ENCODE peak calls at places on chromosomes 1 and 21, in nine cellular contexts. K is heart right ventricle; H is NCI-H69; D is stimulated activated CD4-positive, alpha-beta T cell treated with anti-CD3 and anti-CD28 coated beads, Interleukin-4, amount 100 ng/mL, for 24 hours; W is astrocyte of the spinal cord; I is ELR; L is SK-MEL-5; N is H7; P is stimulated activated CD8-positive, alpha-beta memory T cell treated with anti-CD3 and anti-CD28 coated beads, Interleukin-2, amount 100 ng/mL, for 48 hours. G is an unnamed sample.

GRCh38 chr1:77636864-77637263 is 45.6 kb downstream of the ZZZ3 start:
- DNase-seq in K (no peak), H (no peak), D (no peak), W (no peak), I (peak; percentile 13), L (no peak), N (peak; percentile 4), P (no peak), G (no peak)

GRCh38 chr1:167068761-167069160 is 21.4 kb downstream of the GPA33 start:
- DNase-seq in K (no peak), H (no peak), D (no peak), W (no peak), I (no peak), L (no peak), N (no peak), P (no peak), G (no peak)

GRCh38 chr1:28508435-28508754 is 2.6 kb downstream of the RCC1 start:
- DNase-seq in K (no peak), H (no peak), D (peak; percentile 40), W (no peak), I (peak; percentile 36), L (no peak), N (no peak), P (no peak), G (no peak)

GRCh38 chr1:22246755-22247480 is 104.0 kb upstream of the WNT4 start:
- DNase-seq in K (no peak), H (no peak), D (no peak), W (no peak), I (no peak), L (no peak), N (no peak), P (no peak), G (no peak)

GRCh38 chr21:15005391-15005790 is 59.4 kb downstream of the NRIP1 start:
- DNase-seq in K (no peak), H (peak; percentile 65), D (no peak), W (peak; percentile 45), I (peak; percentile 50), L (no peak), N (peak; percentile 32), P (no peak), G (no peak)

GRCh38 chr1:48396208-48396607 is 75.8 kb downstream of the SPATA6 start:
- DNase-seq in K (no peak), H (no peak), D (no peak), W (no peak), I (no peak), L (no peak), N (no peak), P (no peak), G (no peak)

GRCh38 chr1:81729818-81730217 is 70.9 kb upstream of the ADGRL2 start:
- DNase-seq in K (no peak), H (no peak), D (no peak), W (no peak), I (no peak), L (no peak), N (no peak), P (no peak), G (no peak)

GRCh38 chr1:223411309-223411708 is 18.1 kb downstream of the CCDC185 start:
- DNase-seq in K (no peak), H (no peak), D (no peak), W (peak; percentile 53), I (peak; percentile 68), L (no peak), N (no peak), P (no peak), G (no peak)

GRCh38 chr1:201731592-201731991 is 97.4 kb upstream of the IPO9 start:
- DNase-seq in K (peak; percentile 77), H (peak; percentile 48), D (no peak), W (no peak), I (no peak), L (no peak), N (no peak), P (no peak), G (no peak)

GRCh38 chr21:29470397-29470796 is 171.7 kb downstream of the BACH1 start:
- DNase-seq in K (no peak), H (no peak), D (no peak), W (no peak), I (no peak), L (no peak), N (no peak), P (no peak), G (no peak)

GRCh38 chr1:169867012-169867679 is 26.6 kb downstream of the SCYL3 start:
- DNase-seq in K (no peak), H (no peak), D (no peak), W (no peak), I (no peak), L (no peak), N (no peak), P (no peak), G (no peak)

GRCh38 chr21:31354604-31355443 is 10.8 kb upstream of the TIAM1 start:
- DNase-seq in K (no peak), H (no peak), D (peak; percentile 87), W (peak; percentile 95), I (peak; percentile 81), L (no peak), N (no peak), P (peak; percentile 47), G (no peak)

GRCh38 chr1:232844791-232845190 is 39.6 kb downstream of the MAP10 start:
- DNase-seq in K (no peak), H (no peak), D (no peak), W (peak; percentile 32), I (peak; percentile 81), L (no peak), N (no peak), P (no peak), G (no peak)

GRCh38 chr21:46572850-46573249 is 32.0 kb downstream of the S100B start:
- DNase-seq in K (no peak), H (no peak), D (no peak), W (no peak), I (no peak), L (no peak), N (no peak), P (no peak), G (no peak)

GRCh38 chr21:41715649-41716321 is 51.1 kb downstream of the RIPK4 start:
- DNase-seq in K (no peak), H (peak; percentile 31), D (no peak), W (no peak), I (no peak), L (no peak), N (no peak), P (no peak), G (no peak)

GRCh38 chr1:245800901-245801605 is 646.3 kb downstream of the KIF26B start:
- DNase-seq in K (no peak), H (no peak), D (no peak), W (no peak), I (peak; percentile 47), L (no peak), N (no peak), P (no peak), G (no peak)

GRCh38 chr21:15279484-15279883 is 214.7 kb upstream of the NRIP1 start:
- DNase-seq in K (no peak), H (no peak), D (no peak), W (no peak), I (peak; percentile 49), L (no peak), N (no peak), P (no peak), G (no peak)

GRCh38 chr1:161013591-161014513 is 7.1 kb downstream of the F11R start:
- DNase-seq in K (peak; percentile 90), H (no peak), D (peak; percentile 63), W (no peak), I (peak; percentile 84), L (no peak), N (peak; percentile 66), P (peak; percentile 63), G (no peak)

GRCh38 chr1:6918908-6919511 is 133.8 kb downstream of the CAMTA1 start:
- DNase-seq in K (no peak), H (no peak), D (no peak), W (no peak), I (no peak), L (no peak), N (peak; percentile 53), P (no peak), G (no peak)

GRCh38 chr1:167202049-167202448 is 18.6 kb upstream of the POU2F1 start:
- DNase-seq in K (no peak), H (no peak), D (no peak), W (no peak), I (no peak), L (no peak), N (no peak), P (no peak), G (no peak)

GRCh38 chr1:204296431-204296988 is 63.2 kb downstream of the PLEKHA6 start:
- DNase-seq in K (no peak), H (no peak), D (no peak), W (peak; percentile 51), I (peak; percentile 75), L (no peak), N (no peak), P (no peak), G (no peak)

GRCh38 chr1:161032409-161032808 is 6.4 kb downstream of the TSTD1 start:
- DNase-seq in K (no peak), H (no peak), D (no peak), W (no peak), I (no peak), L (no peak), N (no peak), P (no peak), G (no peak)

GRCh38 chr21:45995686-45996179 is 14.2 kb downstream of the COL6A1 start:
- DNase-seq in K (peak; percentile 3), H (no peak), D (no peak), W (no peak), I (no peak), L (no peak), N (no peak), P (no peak), G (no peak)

GRCh38 chr1:99504287-99504686 is 141.6 kb upstream of the PALMD start:
- DNase-seq in K (no peak), H (no peak), D (no peak), W (no peak), I (no peak), L (peak; percentile 40), N (no peak), P (no peak), G (no peak)

GRCh38 chr1:205493241-205494085 is 11.0 kb upstream of the CDK18 start:
- DNase-seq in K (no peak), H (peak; percentile 85), D (no peak), W (peak; percentile 78), I (peak; percentile 62), L (peak; percentile 17), N (peak; percentile 41), P (no peak), G (no peak)

GRCh38 chr1:232657426-232657825 is 27.5 kb upstream of the SIPA1L2 start:
- DNase-seq in K (no peak), H (no peak), D (no peak), W (no peak), I (no peak), L (peak; percentile 68), N (no peak), P (no peak), G (no peak)

GRCh38 chr1:198564716-198565115 is 24.2 kb upstream of the ATP6V1G3 start:
- DNase-seq in K (no peak), H (no peak), D (no peak), W (no peak), I (no peak), L (no peak), N (no peak), P (no peak), G (no peak)

GRCh38 chr1:6048179-6048867 is 2.6 kb downstream of the KCNAB2 start:
- DNase-seq in K (no peak), H (peak; percentile 52), D (no peak), W (no peak), I (peak; percentile 16), L (no peak), N (no peak), P (no peak), G (no peak)

GRCh38 chr1:155527672-155528071 is 34.9 kb downstream of the ASH1L start:
- DNase-seq in K (no peak), H (no peak), D (no peak), W (no peak), I (peak; percentile 39), L (no peak), N (no peak), P (no peak), G (no peak)

GRCh38 chr1:46515576-46515975 is 25.9 kb downstream of the DMBX1 start:
- DNase-seq in K (no peak), H (no peak), D (no peak), W (no peak), I (no peak), L (no peak), N (no peak), P (no peak), G (no peak)

GRCh38 chr1:8078176-8078671 is 52.1 kb upstream of the ERRFI1 start:
- DNase-seq in K (no peak), H (no peak), D (no peak), W (peak; percentile 90), I (peak; percentile 83), L (no peak), N (peak; percentile 11), P (no peak), G (peak; percentile 40)